ENCODE peak calls at places on chromosomes 11 and 22, in eight cellular contexts. E, Z, Y, V, X, U, W and D are unnamed samples.

GRCh38 chr11:83265331-83265730 is 20.8 kb downstream of the CCDC90B start:
- DNase-seq in E (no peak), Z (no peak), Y (no peak), V (no peak), X (peak; percentile 35), U (no peak), W (no peak), D (no peak)

GRCh38 chr11:117281159-117281558 is 10.0 kb upstream of the BACE1-AS start:
- DNase-seq in E (no peak), Z (no peak), Y (peak; percentile 91), V (no peak), X (peak; percentile 98), U (peak; percentile 94), W (peak; percentile 99), D (no peak)

GRCh38 chr11:282630-283360 is 4.6 kb downstream of the NLRP6 start:
- DNase-seq in E (no peak), Z (peak; percentile 4), Y (no peak), V (no peak), X (no peak), U (no peak), W (no peak), D (no peak)

GRCh38 chr22:42365942-42366660 is 66.1 kb downstream of the NFAM1 start:
- DNase-seq in E (no peak), Z (no peak), Y (no peak), V (no peak), X (no peak), U (no peak), W (no peak), D (no peak)

GRCh38 chr11:13963949-13964770 is 1.6 kb downstream of the SPON1 start:
- DNase-seq in E (peak; percentile 69), Z (no peak), Y (no peak), V (peak; percentile 11), X (no peak), U (no peak), W (no peak), D (peak; percentile 25)

GRCh38 chr11:45217991-45218390 is 68.2 kb downstream of the SYT13 start:
- DNase-seq in E (no peak), Z (no peak), Y (no peak), V (no peak), X (no peak), U (no peak), W (peak; percentile 26), D (no peak)

GRCh38 chr22:22906907-22907550 is 19.4 kb downstream of the IGLL5 start:
- DNase-seq in E (no peak), Z (no peak), Y (no peak), V (no peak), X (no peak), U (no peak), W (no peak), D (no peak)

GRCh38 chr11:33062137-33062536 is 22.8 kb downstream of the TCP11L1 start:
- DNase-seq in E (no peak), Z (no peak), Y (no peak), V (no peak), X (no peak), U (no peak), W (no peak), D (no peak)

GRCh38 chr11:121895919-121896318 is 220.1 kb downstream of the BLID start:
- DNase-seq in E (no peak), Z (no peak), Y (no peak), V (no peak), X (peak; percentile 78), U (peak; percentile 19), W (peak; percentile 74), D (no peak)

GRCh38 chr11:102494216-102494615 is 36.3 kb downstream of the MMP7 start:
- DNase-seq in E (peak; percentile 49), Z (no peak), Y (peak; percentile 28), V (no peak), X (peak; percentile 5), U (peak; percentile 76), W (peak; percentile 83), D (no peak)

GRCh38 chr11:119585038-119585666 is 143.8 kb downstream of the NECTIN1 start:
- DNase-seq in E (peak; percentile 11), Z (no peak), Y (no peak), V (peak; percentile 29), X (no peak), U (peak; percentile 32), W (no peak), D (peak; percentile 59)

GRCh38 chr22:29309332-29310064 is 3.0 kb downstream of the GAS2L1 start:
- DNase-seq in E (peak; percentile 66), Z (no peak), Y (no peak), V (no peak), X (no peak), U (peak; percentile 28), W (no peak), D (no peak)

GRCh38 chr11:118098996-118099837 is 12.5 kb upstream of the SMIM35 start:
- DNase-seq in E (no peak), Z (no peak), Y (no peak), V (no peak), X (no peak), U (no peak), W (no peak), D (peak; percentile 87)

GRCh38 chr11:121300313-121300971 is 7.9 kb downstream of the SC5D start:
- DNase-seq in E (no peak), Z (no peak), Y (no peak), V (no peak), X (no peak), U (no peak), W (no peak), D (no peak)

GRCh38 chr11:57008373-57008772 is 19.7 kb downstream of the OR5AK2 start:
- DNase-seq in E (no peak), Z (no peak), Y (no peak), V (no peak), X (no peak), U (no peak), W (no peak), D (no peak)

GRCh38 chr11:104771782-104772181 is 126.5 kb downstream of the CASP12 start:
- DNase-seq in E (no peak), Z (no peak), Y (no peak), V (no peak), X (no peak), U (peak; percentile 9), W (peak; percentile 2), D (no peak)

DNA sequence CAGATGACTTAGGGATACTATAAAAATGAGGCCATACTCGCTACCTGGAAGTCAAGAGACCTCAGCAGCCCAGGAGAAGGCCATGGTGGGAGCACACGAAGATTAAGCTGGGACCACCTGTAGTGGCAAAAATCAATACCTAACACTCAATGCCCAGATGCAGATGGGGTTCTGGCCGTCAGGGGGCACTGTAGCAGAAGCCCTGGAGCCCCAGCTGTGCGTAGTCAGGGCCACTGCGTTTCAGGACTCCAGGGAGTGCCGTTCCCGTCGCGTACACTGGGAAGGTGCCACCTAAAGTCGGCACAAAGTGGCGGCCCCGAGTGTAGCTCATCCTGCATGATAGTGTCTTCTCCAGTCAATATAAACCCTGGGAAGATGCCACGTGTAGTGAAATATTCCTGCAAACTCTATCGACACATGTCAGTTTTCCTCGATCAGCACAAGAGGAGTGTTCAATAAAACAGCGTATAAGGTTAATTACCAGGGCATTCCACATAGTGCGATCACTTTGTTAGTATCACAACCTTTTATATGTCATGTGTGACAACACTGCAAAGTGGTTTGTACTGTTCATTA is 123.7 kb upstream of the NTM start:
- DNase-seq in E (peak; percentile 60), Z (peak; percentile 71), Y (no peak), V (peak; percentile 51), X (no peak), U (no peak), W (no peak), D (peak; percentile 67)
- TF ChIP-seq CTCF in E (no peak), Z (peak; percentile 81), Y (peak; percentile 75), V (peak; percentile 85), X (peak; percentile 63), U (peak; percentile 51), W (peak; percentile 37), D (peak; percentile 76)

GRCh38 chr22:31099841-31100761 is 7.3 kb downstream of the SELENOM start:
- DNase-seq in E (no peak), Z (no peak), Y (no peak), V (no peak), X (no peak), U (no peak), W (no peak), D (no peak)

GRCh38 chr22:31099386-31099785 is 8.0 kb downstream of the SELENOM start:
- DNase-seq in E (no peak), Z (no peak), Y (no peak), V (no peak), X (peak; percentile 47), U (no peak), W (no peak), D (no peak)

GRCh38 chr22:31097941-31098632 is 9.3 kb downstream of the SELENOM start:
- DNase-seq in E (no peak), Z (no peak), Y (no peak), V (no peak), X (no peak), U (no peak), W (no peak), D (no peak)

GRCh38 chr22:31096637-31097274 is 10.6 kb downstream of the SELENOM start:
- DNase-seq in E (no peak), Z (no peak), Y (no peak), V (no peak), X (no peak), U (no peak), W (no peak), D (no peak)

DNA sequence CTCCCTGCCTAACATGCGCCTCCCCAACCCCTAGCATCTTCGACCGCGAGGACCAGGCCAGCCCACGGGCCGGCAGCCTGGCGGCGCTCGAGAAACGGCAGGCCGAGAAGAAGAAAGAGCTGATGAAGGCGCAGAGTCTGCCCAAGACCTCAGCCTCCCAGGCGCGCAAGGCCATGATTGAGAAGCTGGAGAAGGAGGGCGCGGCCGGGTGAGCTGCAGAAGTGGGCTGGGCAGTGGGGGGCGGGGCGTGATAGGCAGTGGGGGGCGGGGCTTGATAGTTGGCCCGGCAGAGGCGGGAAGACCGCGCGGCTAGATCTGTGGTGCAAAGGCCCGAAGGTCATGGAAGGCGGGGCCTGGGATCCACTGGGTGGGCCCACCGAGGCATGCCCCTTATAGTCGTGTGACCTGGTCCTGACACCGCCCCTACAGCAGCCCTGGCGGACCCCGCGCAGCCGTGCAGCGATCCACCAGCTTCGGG is 8.7 kb downstream of the SELENOM start:
- DNase-seq in E (peak; percentile 75), Z (no peak), Y (no peak), V (no peak), X (no peak), U (no peak), W (no peak), D (peak; percentile 62)
- TF ChIP-seq CTCF in E (no peak), Z (no peak), Y (peak; percentile 9), V (no peak), X (no peak), U (no peak), W (no peak), D (no peak)

GRCh38 chr11:61959026-61959608 is 8.3 kb downstream of the FTH1 start:
- DNase-seq in E (no peak), Z (peak; percentile 32), Y (no peak), V (no peak), X (no peak), U (no peak), W (no peak), D (no peak)
- TF ChIP-seq CTCF in E (no peak), Z (no peak), Y (no peak), V (no peak), X (no peak), U (no peak), W (no peak), D (no peak)

GRCh38 chr22:25131198-25131887 is 68.3 kb upstream of the CRYBB3 start:
- DNase-seq in E (peak; percentile 46), Z (no peak), Y (no peak), V (no peak), X (no peak), U (no peak), W (no peak), D (no peak)
- TF ChIP-seq CTCF in E (no peak), Z (no peak), Y (no peak), V (no peak), X (no peak), U (no peak), W (no peak), D (no peak)